ENCODE peak calls at places on chromosomes 7 and 10, in ten cellular contexts. One of them, this sample, is unnamed.

GRCh38 chr10:110919349-110919931 is at the start of gene SHOC2:
- DNase-seq in activated T-helper 1 cell treated with anti-CD3 and anti-CD28 coated beads, Interleukin-12 subunit alpha, Interleukin-12 subunit beta, Interleukin-2, Interleukin-4 antibody, amounts not matched to agents 30 ng/mL and 10 ng/mL and 1 ng/mL, durations not matched to agents 14 hours and 24 hours and 36 hours: peak; percentile 98
- DNase-seq in mesenchymal stem cell: no peak
- DNase-seq in AG04450: peak; percentile 20
- DNase-seq in astrocyte: no peak
- DNase-seq in lung: peak; percentile 99
- DNase-seq in amygdala: peak; percentile 100
- DNase-seq in T-helper 2 cell: peak; percentile 98
- DNase-seq in SK-N-SH: peak; percentile 93
- DNase-seq in GM12878: no peak
- DNase-seq in this sample: peak; percentile 68

GRCh38 chr10:21727452-21728168 is 193.6 kb downstream of the MLLT10 start:
- DNase-seq in activated T-helper 1 cell treated with anti-CD3 and anti-CD28 coated beads, Interleukin-12 subunit alpha, Interleukin-12 subunit beta, Interleukin-2, Interleukin-4 antibody, amounts not matched to agents 30 ng/mL and 10 ng/mL and 1 ng/mL, durations not matched to agents 14 hours and 24 hours and 36 hours: no peak
- DNase-seq in mesenchymal stem cell: peak; percentile 15
- DNase-seq in AG04450: no peak
- DNase-seq in astrocyte: peak; percentile 41
- DNase-seq in lung: no peak
- DNase-seq in amygdala: no peak
- DNase-seq in T-helper 2 cell: no peak
- DNase-seq in SK-N-SH: peak; percentile 62
- DNase-seq in GM12878: no peak
- DNase-seq in this sample: peak; percentile 41

GRCh38 chr10:33706191-33706590 is 371.7 kb upstream of the NRP1 start:
- DNase-seq in activated T-helper 1 cell treated with anti-CD3 and anti-CD28 coated beads, Interleukin-12 subunit alpha, Interleukin-12 subunit beta, Interleukin-2, Interleukin-4 antibody, amounts not matched to agents 30 ng/mL and 10 ng/mL and 1 ng/mL, durations not matched to agents 14 hours and 24 hours and 36 hours: no peak
- DNase-seq in mesenchymal stem cell: peak; percentile 4
- DNase-seq in AG04450: peak; percentile 18
- DNase-seq in astrocyte: peak; percentile 95
- DNase-seq in lung: no peak
- DNase-seq in amygdala: no peak
- DNase-seq in T-helper 2 cell: no peak
- DNase-seq in SK-N-SH: no peak
- DNase-seq in GM12878: no peak
- DNase-seq in this sample: peak; percentile 45

GRCh38 chr7:136114966-136115762 is 138.0 kb upstream of the MTPN start:
- DNase-seq in activated T-helper 1 cell treated with anti-CD3 and anti-CD28 coated beads, Interleukin-12 subunit alpha, Interleukin-12 subunit beta, Interleukin-2, Interleukin-4 antibody, amounts not matched to agents 30 ng/mL and 10 ng/mL and 1 ng/mL, durations not matched to agents 14 hours and 24 hours and 36 hours: peak; percentile 12
- DNase-seq in mesenchymal stem cell: peak; percentile 46
- DNase-seq in AG04450: peak; percentile 20
- DNase-seq in astrocyte: peak; percentile 13
- DNase-seq in lung: no peak
- DNase-seq in amygdala: no peak
- DNase-seq in T-helper 2 cell: peak; percentile 32
- DNase-seq in SK-N-SH: peak; percentile 60
- DNase-seq in GM12878: no peak
- DNase-seq in this sample: no peak

GRCh38 chr7:101118856-101119255 is 8.0 kb upstream of the SERPINE1 start:
- DNase-seq in activated T-helper 1 cell treated with anti-CD3 and anti-CD28 coated beads, Interleukin-12 subunit alpha, Interleukin-12 subunit beta, Interleukin-2, Interleukin-4 antibody, amounts not matched to agents 30 ng/mL and 10 ng/mL and 1 ng/mL, durations not matched to agents 14 hours and 24 hours and 36 hours: no peak
- DNase-seq in mesenchymal stem cell: no peak
- DNase-seq in AG04450: no peak
- DNase-seq in astrocyte: no peak
- DNase-seq in lung: no peak
- DNase-seq in amygdala: no peak
- DNase-seq in T-helper 2 cell: no peak
- DNase-seq in SK-N-SH: no peak
- DNase-seq in GM12878: no peak
- DNase-seq in this sample: no peak

GRCh38 chr7:113710310-113711106 is 208.3 kb downstream of the PPP1R3A start:
- DNase-seq in activated T-helper 1 cell treated with anti-CD3 and anti-CD28 coated beads, Interleukin-12 subunit alpha, Interleukin-12 subunit beta, Interleukin-2, Interleukin-4 antibody, amounts not matched to agents 30 ng/mL and 10 ng/mL and 1 ng/mL, durations not matched to agents 14 hours and 24 hours and 36 hours: peak; percentile 10
- DNase-seq in mesenchymal stem cell: peak; percentile 75
- DNase-seq in AG04450: peak; percentile 76
- DNase-seq in astrocyte: peak; percentile 79
- DNase-seq in lung: peak; percentile 52
- DNase-seq in amygdala: peak; percentile 1
- DNase-seq in T-helper 2 cell: no peak
- DNase-seq in SK-N-SH: peak; percentile 46
- DNase-seq in GM12878: peak; percentile 44
- DNase-seq in this sample: peak; percentile 65

GRCh38 chr7:117383826-117384225 is 43.5 kb downstream of the ASZ1 start:
- DNase-seq in activated T-helper 1 cell treated with anti-CD3 and anti-CD28 coated beads, Interleukin-12 subunit alpha, Interleukin-12 subunit beta, Interleukin-2, Interleukin-4 antibody, amounts not matched to agents 30 ng/mL and 10 ng/mL and 1 ng/mL, durations not matched to agents 14 hours and 24 hours and 36 hours: no peak
- DNase-seq in mesenchymal stem cell: no peak
- DNase-seq in AG04450: no peak
- DNase-seq in astrocyte: no peak
- DNase-seq in lung: no peak
- DNase-seq in amygdala: no peak
- DNase-seq in T-helper 2 cell: no peak
- DNase-seq in SK-N-SH: no peak
- DNase-seq in GM12878: no peak
- DNase-seq in this sample: no peak

GRCh38 chr10:17428616-17429097 is 25.7 kb downstream of the ST8SIA6 start:
- DNase-seq in activated T-helper 1 cell treated with anti-CD3 and anti-CD28 coated beads, Interleukin-12 subunit alpha, Interleukin-12 subunit beta, Interleukin-2, Interleukin-4 antibody, amounts not matched to agents 30 ng/mL and 10 ng/mL and 1 ng/mL, durations not matched to agents 14 hours and 24 hours and 36 hours: peak; percentile 69
- DNase-seq in mesenchymal stem cell: no peak
- DNase-seq in AG04450: no peak
- DNase-seq in astrocyte: no peak
- DNase-seq in lung: no peak
- DNase-seq in amygdala: no peak
- DNase-seq in T-helper 2 cell: peak; percentile 49
- DNase-seq in SK-N-SH: no peak
- DNase-seq in GM12878: no peak
- DNase-seq in this sample: no peak

GRCh38 chr10:22988581-22989360 is 60.9 kb downstream of the ARMC3 start:
- DNase-seq in activated T-helper 1 cell treated with anti-CD3 and anti-CD28 coated beads, Interleukin-12 subunit alpha, Interleukin-12 subunit beta, Interleukin-2, Interleukin-4 antibody, amounts not matched to agents 30 ng/mL and 10 ng/mL and 1 ng/mL, durations not matched to agents 14 hours and 24 hours and 36 hours: peak; percentile 57
- DNase-seq in mesenchymal stem cell: peak; percentile 65
- DNase-seq in AG04450: peak; percentile 23
- DNase-seq in astrocyte: peak; percentile 20
- DNase-seq in lung: peak; percentile 62
- DNase-seq in amygdala: peak; percentile 27
- DNase-seq in T-helper 2 cell: peak; percentile 51
- DNase-seq in SK-N-SH: peak; percentile 72
- DNase-seq in GM12878: peak; percentile 44
- DNase-seq in this sample: peak; percentile 26

GRCh38 chr10:122999347-122999746 is 9.2 kb downstream of the IKZF5 start:
- DNase-seq in activated T-helper 1 cell treated with anti-CD3 and anti-CD28 coated beads, Interleukin-12 subunit alpha, Interleukin-12 subunit beta, Interleukin-2, Interleukin-4 antibody, amounts not matched to agents 30 ng/mL and 10 ng/mL and 1 ng/mL, durations not matched to agents 14 hours and 24 hours and 36 hours: no peak
- DNase-seq in mesenchymal stem cell: peak; percentile 9
- DNase-seq in AG04450: no peak
- DNase-seq in astrocyte: no peak
- DNase-seq in lung: no peak
- DNase-seq in amygdala: no peak
- DNase-seq in T-helper 2 cell: no peak
- DNase-seq in SK-N-SH: no peak
- DNase-seq in GM12878: no peak
- DNase-seq in this sample: no peak

GRCh38 chr10:71090330-71090729 is 122.0 kb upstream of the UNC5B start:
- DNase-seq in activated T-helper 1 cell treated with anti-CD3 and anti-CD28 coated beads, Interleukin-12 subunit alpha, Interleukin-12 subunit beta, Interleukin-2, Interleukin-4 antibody, amounts not matched to agents 30 ng/mL and 10 ng/mL and 1 ng/mL, durations not matched to agents 14 hours and 24 hours and 36 hours: no peak
- DNase-seq in mesenchymal stem cell: no peak
- DNase-seq in AG04450: no peak
- DNase-seq in astrocyte: no peak
- DNase-seq in lung: peak; percentile 22
- DNase-seq in amygdala: no peak
- DNase-seq in T-helper 2 cell: no peak
- DNase-seq in SK-N-SH: no peak
- DNase-seq in GM12878: no peak
- DNase-seq in this sample: no peak

GRCh38 chr7:47571355-47572100 is 10.4 kb downstream of the TNS3 start:
- DNase-seq in activated T-helper 1 cell treated with anti-CD3 and anti-CD28 coated beads, Interleukin-12 subunit alpha, Interleukin-12 subunit beta, Interleukin-2, Interleukin-4 antibody, amounts not matched to agents 30 ng/mL and 10 ng/mL and 1 ng/mL, durations not matched to agents 14 hours and 24 hours and 36 hours: no peak
- DNase-seq in mesenchymal stem cell: peak; percentile 64
- DNase-seq in AG04450: peak; percentile 67
- DNase-seq in astrocyte: peak; percentile 97
- DNase-seq in lung: peak; percentile 76
- DNase-seq in amygdala: peak; percentile 26
- DNase-seq in T-helper 2 cell: no peak
- DNase-seq in SK-N-SH: peak; percentile 64
- DNase-seq in GM12878: no peak
- DNase-seq in this sample: peak; percentile 92

GRCh38 chr10:100516847-100517246 is 2.8 kb downstream of the SEC31B start:
- DNase-seq in activated T-helper 1 cell treated with anti-CD3 and anti-CD28 coated beads, Interleukin-12 subunit alpha, Interleukin-12 subunit beta, Interleukin-2, Interleukin-4 antibody, amounts not matched to agents 30 ng/mL and 10 ng/mL and 1 ng/mL, durations not matched to agents 14 hours and 24 hours and 36 hours: no peak
- DNase-seq in mesenchymal stem cell: peak; percentile 21
- DNase-seq in AG04450: no peak
- DNase-seq in astrocyte: no peak
- DNase-seq in lung: no peak
- DNase-seq in amygdala: no peak
- DNase-seq in T-helper 2 cell: no peak
- DNase-seq in SK-N-SH: peak; percentile 36
- DNase-seq in GM12878: no peak
- DNase-seq in this sample: no peak

GRCh38 chr10:132136097-132136521 is 50.6 kb upstream of the DPYSL4 start:
- DNase-seq in activated T-helper 1 cell treated with anti-CD3 and anti-CD28 coated beads, Interleukin-12 subunit alpha, Interleukin-12 subunit beta, Interleukin-2, Interleukin-4 antibody, amounts not matched to agents 30 ng/mL and 10 ng/mL and 1 ng/mL, durations not matched to agents 14 hours and 24 hours and 36 hours: no peak
- DNase-seq in mesenchymal stem cell: no peak
- DNase-seq in AG04450: no peak
- DNase-seq in astrocyte: no peak
- DNase-seq in lung: no peak
- DNase-seq in amygdala: no peak
- DNase-seq in T-helper 2 cell: no peak
- DNase-seq in SK-N-SH: no peak
- DNase-seq in GM12878: no peak
- DNase-seq in this sample: no peak

GRCh38 chr10:90675621-90676020 is 182.2 kb downstream of the HTR7 start:
- DNase-seq in activated T-helper 1 cell treated with anti-CD3 and anti-CD28 coated beads, Interleukin-12 subunit alpha, Interleukin-12 subunit beta, Interleukin-2, Interleukin-4 antibody, amounts not matched to agents 30 ng/mL and 10 ng/mL and 1 ng/mL, durations not matched to agents 14 hours and 24 hours and 36 hours: no peak
- DNase-seq in mesenchymal stem cell: peak; percentile 24
- DNase-seq in AG04450: no peak
- DNase-seq in astrocyte: peak; percentile 67
- DNase-seq in lung: no peak
- DNase-seq in amygdala: no peak
- DNase-seq in T-helper 2 cell: no peak
- DNase-seq in SK-N-SH: no peak
- DNase-seq in GM12878: no peak
- DNase-seq in this sample: peak; percentile 27

GRCh38 chr10:31288961-31289360 is 30.1 kb upstream of the ZEB1 start:
- DNase-seq in activated T-helper 1 cell treated with anti-CD3 and anti-CD28 coated beads, Interleukin-12 subunit alpha, Interleukin-12 subunit beta, Interleukin-2, Interleukin-4 antibody, amounts not matched to agents 30 ng/mL and 10 ng/mL and 1 ng/mL, durations not matched to agents 14 hours and 24 hours and 36 hours: no peak
- DNase-seq in mesenchymal stem cell: no peak
- DNase-seq in AG04450: no peak
- DNase-seq in astrocyte: peak; percentile 61
- DNase-seq in lung: no peak
- DNase-seq in amygdala: no peak
- DNase-seq in T-helper 2 cell: no peak
- DNase-seq in SK-N-SH: no peak
- DNase-seq in GM12878: no peak
- DNase-seq in this sample: no peak

GRCh38 chr7:140506788-140507464 is 27.6 kb upstream of the MKRN1 start:
- DNase-seq in activated T-helper 1 cell treated with anti-CD3 and anti-CD28 coated beads, Interleukin-12 subunit alpha, Interleukin-12 subunit beta, Interleukin-2, Interleukin-4 antibody, amounts not matched to agents 30 ng/mL and 10 ng/mL and 1 ng/mL, durations not matched to agents 14 hours and 24 hours and 36 hours: no peak
- DNase-seq in mesenchymal stem cell: peak; percentile 77
- DNase-seq in AG04450: peak; percentile 74
- DNase-seq in astrocyte: peak; percentile 42
- DNase-seq in lung: no peak
- DNase-seq in amygdala: no peak
- DNase-seq in T-helper 2 cell: no peak
- DNase-seq in SK-N-SH: no peak
- DNase-seq in GM12878: no peak
- DNase-seq in this sample: no peak

GRCh38 chr10:126429275-126429674 is 41.0 kb upstream of the ADAM12 start:
- DNase-seq in activated T-helper 1 cell treated with anti-CD3 and anti-CD28 coated beads, Interleukin-12 subunit alpha, Interleukin-12 subunit beta, Interleukin-2, Interleukin-4 antibody, amounts not matched to agents 30 ng/mL and 10 ng/mL and 1 ng/mL, durations not matched to agents 14 hours and 24 hours and 36 hours: no peak
- DNase-seq in mesenchymal stem cell: no peak
- DNase-seq in AG04450: no peak
- DNase-seq in astrocyte: no peak
- DNase-seq in lung: no peak
- DNase-seq in amygdala: no peak
- DNase-seq in T-helper 2 cell: no peak
- DNase-seq in SK-N-SH: no peak
- DNase-seq in GM12878: no peak
- DNase-seq in this sample: no peak

GRCh38 chr7:107068156-107068555 is 23.7 kb downstream of the PRKAR2B start:
- DNase-seq in activated T-helper 1 cell treated with anti-CD3 and anti-CD28 coated beads, Interleukin-12 subunit alpha, Interleukin-12 subunit beta, Interleukin-2, Interleukin-4 antibody, amounts not matched to agents 30 ng/mL and 10 ng/mL and 1 ng/mL, durations not matched to agents 14 hours and 24 hours and 36 hours: no peak
- DNase-seq in mesenchymal stem cell: peak; percentile 70
- DNase-seq in AG04450: no peak
- DNase-seq in astrocyte: peak; percentile 32
- DNase-seq in lung: no peak
- DNase-seq in amygdala: no peak
- DNase-seq in T-helper 2 cell: no peak
- DNase-seq in SK-N-SH: no peak
- DNase-seq in GM12878: no peak
- DNase-seq in this sample: no peak

GRCh38 chr10:14971867-14972448 is 12.8 kb downstream of the MEIG1 start:
- DNase-seq in activated T-helper 1 cell treated with anti-CD3 and anti-CD28 coated beads, Interleukin-12 subunit alpha, Interleukin-12 subunit beta, Interleukin-2, Interleukin-4 antibody, amounts not matched to agents 30 ng/mL and 10 ng/mL and 1 ng/mL, durations not matched to agents 14 hours and 24 hours and 36 hours: peak; percentile 36
- DNase-seq in mesenchymal stem cell: peak; percentile 39
- DNase-seq in AG04450: no peak
- DNase-seq in astrocyte: no peak
- DNase-seq in lung: no peak
- DNase-seq in amygdala: no peak
- DNase-seq in T-helper 2 cell: peak; percentile 15
- DNase-seq in SK-N-SH: no peak
- DNase-seq in GM12878: no peak
- DNase-seq in this sample: no peak

GRCh38 chr10:133176546-133176945 is 16.5 kb downstream of the KNDC1 start:
- DNase-seq in activated T-helper 1 cell treated with anti-CD3 and anti-CD28 coated beads, Interleukin-12 subunit alpha, Interleukin-12 subunit beta, Interleukin-2, Interleukin-4 antibody, amounts not matched to agents 30 ng/mL and 10 ng/mL and 1 ng/mL, durations not matched to agents 14 hours and 24 hours and 36 hours: no peak
- DNase-seq in mesenchymal stem cell: no peak
- DNase-seq in AG04450: no peak
- DNase-seq in astrocyte: no peak
- DNase-seq in lung: no peak
- DNase-seq in amygdala: no peak
- DNase-seq in T-helper 2 cell: no peak
- DNase-seq in SK-N-SH: no peak
- DNase-seq in GM12878: no peak
- DNase-seq in this sample: no peak

GRCh38 chr10:14541379-14541778 is 210.7 kb upstream of the FRMD4A start:
- DNase-seq in activated T-helper 1 cell treated with anti-CD3 and anti-CD28 coated beads, Interleukin-12 subunit alpha, Interleukin-12 subunit beta, Interleukin-2, Interleukin-4 antibody, amounts not matched to agents 30 ng/mL and 10 ng/mL and 1 ng/mL, durations not matched to agents 14 hours and 24 hours and 36 hours: no peak
- DNase-seq in mesenchymal stem cell: no peak
- DNase-seq in AG04450: no peak
- DNase-seq in astrocyte: no peak
- DNase-seq in lung: no peak
- DNase-seq in amygdala: no peak
- DNase-seq in T-helper 2 cell: no peak
- DNase-seq in SK-N-SH: no peak
- DNase-seq in GM12878: no peak
- DNase-seq in this sample: no peak

GRCh38 chr10:3805227-3805790 is 20.3 kb upstream of the KLF6 start:
- DNase-seq in activated T-helper 1 cell treated with anti-CD3 and anti-CD28 coated beads, Interleukin-12 subunit alpha, Interleukin-12 subunit beta, Interleukin-2, Interleukin-4 antibody, amounts not matched to agents 30 ng/mL and 10 ng/mL and 1 ng/mL, durations not matched to agents 14 hours and 24 hours and 36 hours: peak; percentile 74
- DNase-seq in mesenchymal stem cell: peak; percentile 98
- DNase-seq in AG04450: no peak
- DNase-seq in astrocyte: peak; percentile 89
- DNase-seq in lung: no peak
- DNase-seq in amygdala: no peak
- DNase-seq in T-helper 2 cell: peak; percentile 32
- DNase-seq in SK-N-SH: no peak
- DNase-seq in GM12878: peak; percentile 71
- DNase-seq in this sample: no peak

GRCh38 chr7:39720586-39720985 is 97.2 kb downstream of the RALA start:
- DNase-seq in activated T-helper 1 cell treated with anti-CD3 and anti-CD28 coated beads, Interleukin-12 subunit alpha, Interleukin-12 subunit beta, Interleukin-2, Interleukin-4 antibody, amounts not matched to agents 30 ng/mL and 10 ng/mL and 1 ng/mL, durations not matched to agents 14 hours and 24 hours and 36 hours: no peak
- DNase-seq in mesenchymal stem cell: no peak
- DNase-seq in AG04450: no peak
- DNase-seq in astrocyte: peak; percentile 63
- DNase-seq in lung: peak; percentile 42
- DNase-seq in amygdala: no peak
- DNase-seq in T-helper 2 cell: no peak
- DNase-seq in SK-N-SH: no peak
- DNase-seq in GM12878: no peak
- DNase-seq in this sample: no peak

GRCh38 chr7:110983822-110984456 is 107.0 kb upstream of the LRRN3 start:
- DNase-seq in activated T-helper 1 cell treated with anti-CD3 and anti-CD28 coated beads, Interleukin-12 subunit alpha, Interleukin-12 subunit beta, Interleukin-2, Interleukin-4 antibody, amounts not matched to agents 30 ng/mL and 10 ng/mL and 1 ng/mL, durations not matched to agents 14 hours and 24 hours and 36 hours: no peak
- DNase-seq in mesenchymal stem cell: no peak
- DNase-seq in AG04450: no peak
- DNase-seq in astrocyte: no peak
- DNase-seq in lung: no peak
- DNase-seq in amygdala: no peak
- DNase-seq in T-helper 2 cell: no peak
- DNase-seq in SK-N-SH: peak; percentile 65
- DNase-seq in GM12878: no peak
- DNase-seq in this sample: no peak

GRCh38 chr7:123916240-123916724 is 8.8 kb upstream of the SPAM1 start:
- DNase-seq in activated T-helper 1 cell treated with anti-CD3 and anti-CD28 coated beads, Interleukin-12 subunit alpha, Interleukin-12 subunit beta, Interleukin-2, Interleukin-4 antibody, amounts not matched to agents 30 ng/mL and 10 ng/mL and 1 ng/mL, durations not matched to agents 14 hours and 24 hours and 36 hours: no peak
- DNase-seq in mesenchymal stem cell: peak; percentile 36
- DNase-seq in AG04450: no peak
- DNase-seq in astrocyte: peak; percentile 0
- DNase-seq in lung: no peak
- DNase-seq in amygdala: no peak
- DNase-seq in T-helper 2 cell: no peak
- DNase-seq in SK-N-SH: peak; percentile 47
- DNase-seq in GM12878: no peak
- DNase-seq in this sample: peak; percentile 8

GRCh38 chr10:124210263-124210662 is 116.9 kb upstream of the CHST15 start:
- DNase-seq in activated T-helper 1 cell treated with anti-CD3 and anti-CD28 coated beads, Interleukin-12 subunit alpha, Interleukin-12 subunit beta, Interleukin-2, Interleukin-4 antibody, amounts not matched to agents 30 ng/mL and 10 ng/mL and 1 ng/mL, durations not matched to agents 14 hours and 24 hours and 36 hours: no peak
- DNase-seq in mesenchymal stem cell: no peak
- DNase-seq in AG04450: no peak
- DNase-seq in astrocyte: no peak
- DNase-seq in lung: no peak
- DNase-seq in amygdala: no peak
- DNase-seq in T-helper 2 cell: no peak
- DNase-seq in SK-N-SH: no peak
- DNase-seq in GM12878: no peak
- DNase-seq in this sample: no peak

GRCh38 chr10:88466786-88467185 is 116.3 kb downstream of the RNLS start:
- DNase-seq in activated T-helper 1 cell treated with anti-CD3 and anti-CD28 coated beads, Interleukin-12 subunit alpha, Interleukin-12 subunit beta, Interleukin-2, Interleukin-4 antibody, amounts not matched to agents 30 ng/mL and 10 ng/mL and 1 ng/mL, durations not matched to agents 14 hours and 24 hours and 36 hours: no peak
- DNase-seq in mesenchymal stem cell: no peak
- DNase-seq in AG04450: no peak
- DNase-seq in astrocyte: no peak
- DNase-seq in lung: no peak
- DNase-seq in amygdala: no peak
- DNase-seq in T-helper 2 cell: no peak
- DNase-seq in SK-N-SH: no peak
- DNase-seq in GM12878: no peak
- DNase-seq in this sample: no peak

This sample was measured in NCI-H226.